ENCODE peak calls at places on chromosome 7, in ten cellular contexts. N is activated T-helper 1 cell treated with Interleukin-2 at 50 U/mL for 16 hours; M is fibroblast of pulmonary artery; X is activated gamma-delta T cell; S is GM12865; D is iPS-NIHi11; V is activated CD4-positive, CD25-positive, alpha-beta regulatory T cell treated with anti-CD3 and anti-CD28 coated beads, Interleukin-2, amount 50 U/mL, for 16 hours; U is activated T-helper 9 cell treated with anti-CD3 and anti-CD28 coated beads, Interleukin-2, amount 50 U/mL, for 16 hours; A is AG20443; L is activated T-cell treated with anti-CD3 and anti-CD28 coated beads for 1 hour. K is an unnamed sample.

GRCh38 chr7:114879554-114879953 is 42.3 kb upstream of the MDFIC start:
- DNase-seq in N (no peak), M (peak; percentile 22), X (no peak), S (no peak), D (no peak), V (no peak), U (no peak), A (peak; percentile 11), L (no peak), K (no peak)

GRCh38 chr7:99195867-99196266 is 12.0 kb downstream of the KPNA7 start:
- DNase-seq in N (no peak), M (no peak), X (no peak), S (no peak), D (no peak), V (no peak), U (no peak), A (no peak), L (no peak), K (no peak)

GRCh38 chr7:2103071-2103898 is 129.5 kb downstream of the MAD1L1 start:
- DNase-seq in N (no peak), M (no peak), X (no peak), S (no peak), D (no peak), V (no peak), U (no peak), A (no peak), L (no peak), K (peak; percentile 70)

GRCh38 chr7:26200113-26200443 is 468 bp downstream of the HNRNPA2B1 start:
- DNase-seq in N (peak; percentile 57), M (peak; percentile 45), X (peak; percentile 36), S (peak; percentile 79), D (no peak), V (peak; percentile 61), U (peak; percentile 69), A (peak; percentile 49), L (peak; percentile 77), K (peak; percentile 60)

GRCh38 chr7:30478349-30479228 is at the start of gene NOD1:
- DNase-seq in N (peak; percentile 50), M (peak; percentile 75), X (peak; percentile 44), S (peak; percentile 83), D (peak; percentile 90), V (peak; percentile 33), U (peak; percentile 46), A (peak; percentile 94), L (peak; percentile 50), K (peak; percentile 95)

GRCh38 chr7:128105228-128106022 is 74.2 kb upstream of the LRRC4 start:
- DNase-seq in N (no peak), M (no peak), X (no peak), S (no peak), D (no peak), V (no peak), U (no peak), A (no peak), L (no peak), K (no peak)

GRCh38 chr7:13578294-13578693 is 411.2 kb downstream of the ETV1 start:
- DNase-seq in N (no peak), M (no peak), X (no peak), S (no peak), D (no peak), V (no peak), U (no peak), A (no peak), L (no peak), K (no peak)

GRCh38 chr7:42926204-42926603 is 5.8 kb downstream of the PSMA2 start:
- DNase-seq in N (no peak), M (no peak), X (no peak), S (no peak), D (no peak), V (no peak), U (no peak), A (no peak), L (no peak), K (no peak)

GRCh38 chr7:45968856-45969536 is 47.9 kb upstream of the IGFBP3 start:
- DNase-seq in N (no peak), M (no peak), X (no peak), S (no peak), D (no peak), V (no peak), U (no peak), A (no peak), L (no peak), K (no peak)

GRCh38 chr7:108347616-108348015 is 108.6 kb downstream of the NRCAM start:
- DNase-seq in N (no peak), M (peak; percentile 79), X (no peak), S (no peak), D (peak; percentile 84), V (no peak), U (no peak), A (peak; percentile 80), L (no peak), K (no peak)

GRCh38 chr7:1058821-1059199 is 14.5 kb downstream of the GPR146 start:
- DNase-seq in N (no peak), M (no peak), X (no peak), S (peak; percentile 63), D (no peak), V (no peak), U (no peak), A (peak; percentile 62), L (no peak), K (no peak)

GRCh38 chr7:98214811-98215321 is 3.6 kb downstream of the BHLHA15 start:
- DNase-seq in N (no peak), M (no peak), X (no peak), S (no peak), D (no peak), V (no peak), U (no peak), A (no peak), L (no peak), K (no peak)

GRCh38 chr7:132783824-132784223 is 207.6 kb upstream of the PLXNA4 start:
- DNase-seq in N (no peak), M (peak; percentile 77), X (no peak), S (no peak), D (no peak), V (no peak), U (no peak), A (no peak), L (no peak), K (no peak)

GRCh38 chr7:139041378-139042053 is 5.7 kb upstream of the ZC3HAV1L start:
- DNase-seq in N (no peak), M (no peak), X (no peak), S (no peak), D (no peak), V (no peak), U (no peak), A (no peak), L (no peak), K (no peak)

GRCh38 chr7:90488220-90488619 is 18.8 kb downstream of the PTTG1IP2 start:
- DNase-seq in N (no peak), M (no peak), X (no peak), S (no peak), D (no peak), V (no peak), U (no peak), A (no peak), L (no peak), K (no peak)

GRCh38 chr7:137966636-137967142 is 35.2 kb downstream of the CREB3L2 start:
- DNase-seq in N (no peak), M (no peak), X (no peak), S (no peak), D (no peak), V (no peak), U (no peak), A (no peak), L (no peak), K (no peak)

GRCh38 chr7:44764665-44765578 is 16.3 kb downstream of the ZMIZ2 start:
- DNase-seq in N (no peak), M (no peak), X (no peak), S (no peak), D (no peak), V (no peak), U (no peak), A (peak; percentile 5), L (no peak), K (no peak)

GRCh38 chr7:22433710-22434460 is 66.1 kb downstream of the STEAP1B start:
- DNase-seq in N (no peak), M (peak; percentile 50), X (no peak), S (no peak), D (peak; percentile 31), V (no peak), U (no peak), A (no peak), L (no peak), K (peak; percentile 32)

GRCh38 chr7:32670105-32670504 is 174.8 kb downstream of the AVL9 start:
- DNase-seq in N (no peak), M (peak; percentile 52), X (no peak), S (no peak), D (peak; percentile 18), V (no peak), U (no peak), A (no peak), L (no peak), K (no peak)

GRCh38 chr7:68485253-68485914 is 1112.9 kb upstream of the AUTS2 start:
- DNase-seq in N (no peak), M (no peak), X (no peak), S (no peak), D (no peak), V (no peak), U (no peak), A (no peak), L (no peak), K (no peak)

GRCh38 chr7:35003679-35004278 is 33.5 kb downstream of the DPY19L1 start:
- DNase-seq in N (no peak), M (peak; percentile 92), X (no peak), S (no peak), D (no peak), V (no peak), U (no peak), A (peak; percentile 16), L (no peak), K (no peak)

GRCh38 chr7:12107841-12108249 is 103.2 kb upstream of the TMEM106B start:
- DNase-seq in N (no peak), M (no peak), X (no peak), S (no peak), D (no peak), V (no peak), U (no peak), A (no peak), L (no peak), K (no peak)

GRCh38 chr7:107564553-107565298 is 955 bp downstream of the DUS4L start:
- DNase-seq in N (no peak), M (peak; percentile 76), X (no peak), S (no peak), D (no peak), V (no peak), U (no peak), A (peak; percentile 58), L (no peak), K (no peak)

GRCh38 chr7:13903997-13904396 is 85.5 kb downstream of the ETV1 start:
- DNase-seq in N (no peak), M (peak; percentile 85), X (no peak), S (no peak), D (no peak), V (no peak), U (no peak), A (peak; percentile 41), L (no peak), K (no peak)

GRCh38 chr7:149625339-149625946 is 127.8 kb upstream of the ZNF746 start:
- DNase-seq in N (peak; percentile 32), M (peak; percentile 64), X (peak; percentile 19), S (peak; percentile 70), D (peak; percentile 72), V (peak; percentile 12), U (peak; percentile 37), A (peak; percentile 84), L (peak; percentile 44), K (no peak)

GRCh38 chr7:3605222-3605621 is 304.2 kb downstream of the SDK1 start:
- DNase-seq in N (no peak), M (peak; percentile 72), X (no peak), S (no peak), D (no peak), V (no peak), U (no peak), A (no peak), L (no peak), K (no peak)

GRCh38 chr7:124718032-124718766 is 47.4 kb downstream of the GPR37 start:
- DNase-seq in N (no peak), M (no peak), X (no peak), S (peak; percentile 9), D (no peak), V (no peak), U (no peak), A (no peak), L (no peak), K (no peak)

GRCh38 chr7:1459930-1460756 is 873 bp upstream of the MICALL2 start:
- DNase-seq in N (no peak), M (no peak), X (no peak), S (peak; percentile 24), D (no peak), V (no peak), U (no peak), A (no peak), L (no peak), K (no peak)